ENCODE peak calls at places on chromosomes 6 and 20, in ten cellular contexts. O, S, N, F, R, K, V, C, U and I are unnamed samples.

GRCh38 chr6:34144581-34145160 is 1.2 kb downstream of the GRM4 start:
- DNase-seq in R (no peak), F (peak), K (no peak), C (no peak), N (no peak), U (no peak), S (no peak), V (no peak), O (peak), I (no peak)

GRCh38 chr20:60820918-60821317 is 431.1 kb upstream of the CDH4 start:
- DNase-seq in F (no peak), O (no peak), V (no peak), N (no peak), S (no peak), R (no peak), C (no peak), K (no peak), U (no peak), I (no peak)

GRCh38 chr6:167796668-167797031 is 30.1 kb upstream of the AFDN start:
- DNase-seq in C (no peak), S (peak), U (no peak), O (no peak), R (no peak), K (no peak), V (no peak), N (no peak), F (no peak), I (no peak)

GRCh38 chr6:75818061-75818855 is 69.2 kb downstream of the MYO6 start:
- DNase-seq in N (no peak), O (no peak), R (no peak), V (no peak), S (no peak), U (peak), F (no peak), C (no peak), K (no peak), I (peak)

GRCh38 chr20:651713-652610 is 1.0 kb downstream of the SRXN1 start:
- DNase-seq in C (no peak), S (no peak), R (no peak), V (peak), O (no peak), U (no peak), N (no peak), K (no peak), F (no peak), I (no peak)

GRCh38 chr6:136709429-136709828 is 82.8 kb downstream of the MAP3K5 start:
- DNase-seq in O (no peak), R (no peak), U (no peak), S (no peak), F (no peak), V (no peak), C (no peak), K (no peak), N (no peak), I (no peak)

GRCh38 chr20:363319-364078 is 16.6 kb downstream of the NRSN2 start:
- DNase-seq in K (no peak), N (no peak), R (no peak), U (no peak), O (no peak), C (no peak), V (peak), S (no peak), F (no peak), I (no peak)

GRCh38 chr6:3708540-3708939 is 43.0 kb downstream of the PXDC1 start:
- DNase-seq in F (no peak), U (no peak), S (no peak), V (no peak), K (no peak), O (no peak), R (no peak), C (no peak), N (no peak), I (no peak)

GRCh38 chr20:44129996-44130718 is 56.8 kb downstream of the JPH2 start:
- DNase-seq in U (peak), R (no peak), K (no peak), N (no peak), O (no peak), S (no peak), V (peak), F (no peak), C (no peak), I (peak)

GRCh38 chr6:122838060-122838780 is 49.2 kb downstream of the SMPDL3A start:
- DNase-seq in K (no peak), O (no peak), S (no peak), C (no peak), N (no peak), V (peak), R (no peak), U (peak), F (no peak), I (peak)

GRCh38 chr20:37902504-37903313 is at the start of gene VSTM2L:
- DNase-seq in C (no peak), S (peak), O (peak), F (peak), K (no peak), V (peak), U (peak), R (no peak), N (peak), I (peak)

GRCh38 chr6:53441035-53441493 is 92.3 kb upstream of the ELOVL5 start:
- DNase-seq in U (no peak), C (no peak), K (no peak), R (no peak), F (no peak), V (no peak), S (no peak), N (no peak), O (no peak), I (peak)

GRCh38 chr6:168320661-168321060 is 1.1 kb upstream of the DACT2 start:
- DNase-seq in C (no peak), R (no peak), V (no peak), S (no peak), F (no peak), N (no peak), O (no peak), K (no peak), U (no peak), I (no peak)

GRCh38 chr6:2008383-2008976 is 236.9 kb downstream of the GMDS start:
- DNase-seq in V (no peak), K (no peak), F (no peak), R (no peak), O (no peak), U (peak), S (no peak), C (no peak), N (no peak), I (peak)

GRCh38 chr6:62298745-62299392 is 12.8 kb upstream of the KHDRBS2 start:
- DNase-seq in O (no peak), S (no peak), N (no peak), F (no peak), R (no peak), V (no peak), U (no peak), K (no peak), C (no peak), I (no peak)

GRCh38 chr6:61711849-61712248 is 574.2 kb downstream of the KHDRBS2 start:
- DNase-seq in K (no peak), C (no peak), O (no peak), S (no peak), R (no peak), N (no peak), F (no peak), V (peak), U (no peak), I (no peak)

GRCh38 chr20:50563133-50563944 is 53.2 kb downstream of the PTPN1 start:
- DNase-seq in U (no peak), V (no peak), C (no peak), K (peak), R (no peak), S (no peak), F (no peak), N (no peak), O (no peak), I (no peak)

GRCh38 chr6:35663447-35664235 is 25.1 kb downstream of the FKBP5 start:
- DNase-seq in U (peak), R (no peak), V (peak), S (no peak), K (no peak), C (no peak), N (no peak), O (no peak), F (no peak), I (peak)

GRCh38 chr6:40688214-40688761 is 101.1 kb upstream of the LRFN2 start:
- DNase-seq in K (no peak), V (no peak), U (no peak), C (no peak), N (no peak), O (no peak), F (no peak), R (no peak), S (peak), I (peak)

GRCh38 chr20:44576297-44576696 is 6.1 kb upstream of the PKIG start:
- DNase-seq in C (no peak), N (no peak), U (peak), K (peak), V (peak), O (no peak), F (no peak), R (no peak), S (no peak), I (no peak)